ENCODE peak calls at places on chromosomes 11 and 22, in seven cellular contexts. G is HepG2, T is K562, E is SK-N-SH, Y is H1, I is HCT116, J is GM12878. A is an unnamed sample.

GRCh38 chr11:126426820-126427749 is 71.6 kb downstream of the ST3GAL4 start:
- DNase-seq in J (no peak), Y (no peak), T (no peak), I (no peak), E (no peak), G (no peak), A (no peak)

GRCh38 chr11:110355011-110355744 is 58.8 kb upstream of the RDX start:
- DNase-seq in I (no peak), E (no peak), Y (no peak), G (peak; percentile 35), J (no peak), T (no peak), A (no peak)

GRCh38 chr22:41603873-41604332 is 14.3 kb upstream of the PMM1 start:
- DNase-seq in I (no peak), G (no peak), T (peak; percentile 89), Y (no peak), J (peak; percentile 91), E (no peak), A (no peak)

GRCh38 chr11:58286249-58286648 is 18.2 kb upstream of the OR10W1 start:
- DNase-seq in T (peak; percentile 16), Y (no peak), J (no peak), G (peak; percentile 54), E (peak; percentile 3), I (peak; percentile 23), A (peak; percentile 49)

GRCh38 chr11:61121917-61122316 is 19.6 kb downstream of the CD5 start:
- DNase-seq in I (no peak), E (no peak), G (no peak), Y (no peak), J (no peak), T (no peak), A (no peak)

GRCh38 chr11:58926251-58926650 is 13.0 kb upstream of the GLYATL1 start:
- DNase-seq in I (no peak), E (no peak), J (no peak), T (no peak), Y (no peak), G (peak; percentile 70), A (peak; percentile 86)

GRCh38 chr22:49091917-49092545 is 735.6 kb downstream of the BRD1 start:
- DNase-seq in T (no peak), Y (no peak), I (no peak), E (no peak), J (no peak), G (no peak), A (no peak)

GRCh38 chr22:33271390-33272161 is 213.4 kb upstream of the SYN3 start:
- DNase-seq in G (no peak), I (no peak), Y (no peak), E (no peak), J (peak; percentile 95), T (no peak), A (no peak)

GRCh38 chr22:25736378-25737011 is 5.5 kb upstream of the MYO18B start:
- DNase-seq in I (no peak), T (no peak), J (no peak), E (no peak), G (no peak), Y (no peak), A (no peak)

GRCh38 chr11:46363031-46363407 is 15.8 kb downstream of the DGKZ start:
- DNase-seq in I (no peak), Y (no peak), T (peak; percentile 52), E (peak; percentile 85), G (no peak), J (no peak), A (peak; percentile 89)

GRCh38 chr11:82906236-82906635 is 4.7 kb downstream of the DDIAS start:
- DNase-seq in I (peak; percentile 15), E (no peak), J (no peak), Y (no peak), G (peak; percentile 26), T (peak; percentile 12), A (no peak)

GRCh38 chr22:17198188-17199130 is 20.8 kb downstream of the ADA2 start:
- DNase-seq in G (no peak), I (no peak), J (no peak), Y (peak; percentile 92), E (no peak), T (peak; percentile 35), A (no peak)

GRCh38 chr22:23130697-23131096 is 11.1 kb downstream of the RSPH14 start:
- DNase-seq in Y (no peak), E (no peak), G (no peak), T (no peak), J (no peak), I (no peak), A (no peak)

GRCh38 chr22:19773470-19774040 is 13.0 kb downstream of the TBX1 start:
- DNase-seq in G (no peak), E (no peak), J (no peak), T (no peak), I (no peak), Y (no peak), A (no peak)

GRCh38 chr11:11416917-11417316 is 63.9 kb upstream of the CSNK2A3 start:
- DNase-seq in Y (no peak), J (no peak), G (no peak), T (no peak), E (no peak), I (no peak), A (no peak)

DNA sequence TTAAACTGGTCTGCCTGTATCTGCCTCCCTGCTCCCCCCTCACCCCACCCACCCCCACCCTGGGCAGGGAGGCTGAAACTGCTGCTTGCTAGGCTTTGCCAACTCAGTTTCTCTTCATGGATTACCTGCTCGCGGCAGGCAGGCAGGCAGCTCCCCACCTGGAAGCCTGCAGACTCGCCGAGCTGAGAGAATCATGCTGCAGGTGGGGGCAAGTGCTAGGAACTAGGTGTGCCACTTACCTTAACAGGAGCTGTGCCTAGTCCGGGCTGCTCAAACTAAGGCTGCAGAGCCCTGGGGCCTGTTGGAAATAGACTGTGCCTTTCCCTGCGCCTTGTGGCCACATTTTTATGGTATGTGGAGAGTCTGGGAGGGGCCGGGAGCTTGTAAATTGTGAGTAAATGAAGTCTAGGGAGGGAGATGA is 30.3 kb downstream of the MARK2 start:
- DNase-seq in G (no peak), T (no peak), I (no peak), J (no peak), Y (no peak), E (no peak), A (no peak)
- TF ChIP-seq JUND in G (no peak), T (no peak), I (no peak), J (no peak), Y (no peak), E (no peak), A (no peak)

DNA sequence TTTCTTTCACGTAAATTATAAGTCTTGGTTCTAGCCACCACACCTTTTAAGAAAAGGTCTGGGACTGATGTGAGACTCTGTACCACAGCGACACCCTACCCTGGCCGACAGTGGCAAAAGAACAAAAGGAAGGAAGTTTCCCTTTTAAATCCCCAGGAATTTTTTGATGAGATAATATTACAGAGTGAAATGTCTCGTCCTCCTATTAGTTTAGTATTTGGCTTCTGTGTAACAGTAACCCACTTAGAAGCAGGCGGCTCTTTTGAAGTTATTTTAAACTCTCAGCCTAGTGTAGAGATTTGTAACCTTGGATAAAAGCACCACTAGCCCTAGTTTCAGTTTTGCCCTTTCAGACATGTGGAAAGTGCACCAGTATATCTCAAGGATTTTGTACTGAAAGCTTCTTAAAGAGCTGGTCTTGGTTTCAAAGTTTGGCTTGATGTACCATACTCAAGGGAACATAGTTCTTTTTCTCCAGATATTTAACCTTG is 84.1 kb downstream of the C22orf31 start:
- DNase-seq in I (peak; percentile 18), J (no peak), G (peak; percentile 89), E (no peak), Y (no peak), T (no peak), A (no peak)
- TF ChIP-seq JUND in I (no peak), J (no peak), G (no peak), E (no peak), Y (no peak), T (no peak), A (no peak)

DNA sequence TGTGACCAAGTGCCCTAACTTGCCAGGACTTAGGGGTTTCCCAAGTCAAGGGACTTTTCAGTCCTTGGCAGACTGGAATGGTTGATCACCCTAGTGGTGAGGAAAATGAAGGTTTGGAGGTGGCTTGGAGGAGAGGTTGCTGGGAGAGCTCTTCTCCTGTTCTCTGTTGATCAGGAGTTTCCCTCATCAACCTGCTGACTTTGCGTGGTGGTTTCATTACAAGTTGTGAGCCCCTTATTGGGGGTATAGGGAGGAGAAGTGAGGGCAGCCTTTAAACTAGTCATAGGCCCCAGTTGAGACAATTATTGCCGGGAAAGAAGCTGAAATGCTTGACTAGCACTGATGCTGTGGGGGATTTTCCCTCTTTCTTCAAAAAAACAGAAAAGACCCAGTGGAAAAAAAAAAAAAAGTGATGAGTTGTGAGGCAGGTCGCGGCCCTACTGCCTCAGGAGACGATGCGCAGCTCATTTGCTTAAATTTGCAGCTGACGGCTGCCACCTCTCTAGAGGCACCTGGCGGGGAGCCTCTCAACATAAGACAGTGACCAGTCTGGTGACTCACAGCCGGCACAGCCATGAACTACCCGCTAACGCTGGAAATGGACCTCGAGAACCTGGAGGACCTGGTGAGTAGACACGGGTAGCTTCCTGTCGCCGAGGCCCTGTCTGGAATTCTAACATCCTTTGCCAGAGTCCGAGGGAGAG is at the start of gene CXCR5:
- DNase-seq in I (no peak), E (no peak), J (no peak), T (no peak), G (no peak), Y (no peak), A (no peak)
- TF ChIP-seq JUND in I (no peak), E (no peak), J (no peak), T (no peak), G (no peak), Y (no peak), A (no peak)

GRCh38 chr11:120667281-120667680 is 155.7 kb downstream of the GRIK4 start:
- DNase-seq in G (no peak), I (no peak), E (no peak), J (no peak), Y (no peak), T (peak; percentile 4), A (no peak)
- TF ChIP-seq JUND in G (no peak), I (no peak), E (no peak), J (no peak), Y (no peak), T (no peak), A (no peak)

DNA sequence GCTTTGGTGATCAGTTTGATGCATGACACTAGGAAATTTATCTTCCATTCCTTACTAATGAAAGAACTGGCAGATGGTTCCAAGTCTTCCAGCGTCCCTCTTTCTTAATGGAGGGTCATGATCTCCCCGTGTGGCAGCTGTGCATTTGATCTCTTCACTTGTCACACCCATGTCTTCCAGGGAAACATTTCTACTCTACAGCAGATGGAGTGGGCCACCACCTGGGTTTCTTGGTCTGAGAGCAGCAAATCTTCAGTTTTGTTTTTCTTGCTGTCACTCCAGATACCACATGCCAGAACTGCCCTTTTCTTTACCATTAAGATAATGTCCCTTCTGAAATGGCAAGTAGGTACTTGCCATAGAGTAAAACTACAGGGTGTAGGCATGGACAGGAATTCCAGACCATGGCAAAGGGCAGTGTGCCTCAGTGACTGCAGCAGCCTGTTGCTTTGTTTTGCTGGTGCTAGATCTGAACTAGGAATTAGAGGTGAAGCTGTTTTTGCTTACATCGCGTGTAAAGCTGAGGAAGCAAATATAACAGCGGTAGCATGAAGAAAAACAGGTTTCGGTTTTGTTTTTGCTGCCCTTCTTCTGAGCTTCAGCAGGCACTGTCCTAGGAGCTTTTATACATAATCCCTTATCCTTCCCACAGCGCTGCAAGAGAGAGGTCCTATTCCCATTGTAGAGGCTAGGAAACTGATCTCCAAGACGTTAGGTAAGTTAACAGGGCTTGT is 20.7 kb upstream of the C11orf96 start:
- DNase-seq in I (no peak), T (no peak), Y (no peak), E (no peak), J (no peak), G (no peak), A (no peak)
- TF ChIP-seq JUND in I (no peak), T (no peak), Y (no peak), E (no peak), J (no peak), G (no peak), A (no peak)